ENCODE peak calls at places on chromosomes 5 and 9, in seven cellular contexts. One of them, this sample, is unnamed.

GRCh38 chr9:68522126-68522525 is 18.6 kb downstream of the TMEM252 start:
- DNase-seq in dorsolateral prefrontal cortex: no peak
- DNase-seq in fibroblast of lung: no peak
- DNase-seq in spleen: no peak
- DNase-seq in astrocyte of the spinal cord: no peak
- DNase-seq in Caco-2: no peak
- DNase-seq in cardiac fibroblast: no peak
- DNase-seq in this sample: no peak

GRCh38 chr9:19027825-19028224 is 5.2 kb downstream of the SAXO1 start:
- DNase-seq in dorsolateral prefrontal cortex: no peak
- DNase-seq in fibroblast of lung: no peak
- DNase-seq in spleen: no peak
- DNase-seq in astrocyte of the spinal cord: no peak
- DNase-seq in Caco-2: no peak
- DNase-seq in cardiac fibroblast: no peak
- DNase-seq in this sample: no peak

GRCh38 chr5:142186821-142187594 is 78.4 kb downstream of the NDFIP1 start:
- DNase-seq in dorsolateral prefrontal cortex: no peak
- DNase-seq in fibroblast of lung: no peak
- DNase-seq in spleen: no peak
- DNase-seq in astrocyte of the spinal cord: peak; percentile 24
- DNase-seq in Caco-2: peak; percentile 72
- DNase-seq in cardiac fibroblast: no peak
- DNase-seq in this sample: no peak

GRCh38 chr9:87088192-87088591 is 140.9 kb upstream of the GAS1 start:
- DNase-seq in dorsolateral prefrontal cortex: no peak
- DNase-seq in fibroblast of lung: no peak
- DNase-seq in spleen: no peak
- DNase-seq in astrocyte of the spinal cord: no peak
- DNase-seq in Caco-2: no peak
- DNase-seq in cardiac fibroblast: no peak
- DNase-seq in this sample: no peak

GRCh38 chr9:35673132-35673997 is at the start of gene CA9:
- DNase-seq in dorsolateral prefrontal cortex: no peak
- DNase-seq in fibroblast of lung: no peak
- DNase-seq in spleen: no peak
- DNase-seq in astrocyte of the spinal cord: no peak
- DNase-seq in Caco-2: no peak
- DNase-seq in cardiac fibroblast: no peak
- DNase-seq in this sample: no peak

GRCh38 chr9:33234511-33235467 is 5.2 kb upstream of the SPINK4 start:
- DNase-seq in dorsolateral prefrontal cortex: no peak
- DNase-seq in fibroblast of lung: peak; percentile 32
- DNase-seq in spleen: no peak
- DNase-seq in astrocyte of the spinal cord: no peak
- DNase-seq in Caco-2: no peak
- DNase-seq in cardiac fibroblast: peak; percentile 74
- DNase-seq in this sample: no peak

GRCh38 chr9:79673614-79674013 is 101.8 kb downstream of the TLE4 start:
- DNase-seq in dorsolateral prefrontal cortex: no peak
- DNase-seq in fibroblast of lung: no peak
- DNase-seq in spleen: no peak
- DNase-seq in astrocyte of the spinal cord: no peak
- DNase-seq in Caco-2: no peak
- DNase-seq in cardiac fibroblast: no peak
- DNase-seq in this sample: no peak

GRCh38 chr9:78668148-78668825 is 371.4 kb downstream of the PSAT1 start:
- DNase-seq in dorsolateral prefrontal cortex: no peak
- DNase-seq in fibroblast of lung: peak; percentile 39
- DNase-seq in spleen: no peak
- DNase-seq in astrocyte of the spinal cord: no peak
- DNase-seq in Caco-2: no peak
- DNase-seq in cardiac fibroblast: no peak
- DNase-seq in this sample: no peak

GRCh38 chr9:33246269-33246860 is 6.4 kb downstream of the SPINK4 start:
- DNase-seq in dorsolateral prefrontal cortex: no peak
- DNase-seq in fibroblast of lung: no peak
- DNase-seq in spleen: peak; percentile 32
- DNase-seq in astrocyte of the spinal cord: no peak
- DNase-seq in Caco-2: no peak
- DNase-seq in cardiac fibroblast: no peak
- DNase-seq in this sample: no peak

GRCh38 chr5:89307972-89308371 is 425.0 kb upstream of the MEF2C start:
- DNase-seq in dorsolateral prefrontal cortex: no peak
- DNase-seq in fibroblast of lung: no peak
- DNase-seq in spleen: no peak
- DNase-seq in astrocyte of the spinal cord: no peak
- DNase-seq in Caco-2: no peak
- DNase-seq in cardiac fibroblast: no peak
- DNase-seq in this sample: no peak

GRCh38 chr9:134501266-134502181 is 140.1 kb upstream of the COL5A1 start:
- DNase-seq in dorsolateral prefrontal cortex: peak; percentile 39
- DNase-seq in fibroblast of lung: peak; percentile 27
- DNase-seq in spleen: peak; percentile 55
- DNase-seq in astrocyte of the spinal cord: peak; percentile 20
- DNase-seq in Caco-2: no peak
- DNase-seq in cardiac fibroblast: no peak
- DNase-seq in this sample: no peak

GRCh38 chr9:94630281-94630680 is 9.0 kb downstream of the FBP1 start:
- DNase-seq in dorsolateral prefrontal cortex: no peak
- DNase-seq in fibroblast of lung: no peak
- DNase-seq in spleen: no peak
- DNase-seq in astrocyte of the spinal cord: no peak
- DNase-seq in Caco-2: no peak
- DNase-seq in cardiac fibroblast: no peak
- DNase-seq in this sample: no peak

GRCh38 chr5:67493676-67494075 is 297.1 kb upstream of the CD180 start:
- DNase-seq in dorsolateral prefrontal cortex: peak; percentile 77
- DNase-seq in fibroblast of lung: peak; percentile 6
- DNase-seq in spleen: no peak
- DNase-seq in astrocyte of the spinal cord: peak; percentile 17
- DNase-seq in Caco-2: peak; percentile 62
- DNase-seq in cardiac fibroblast: peak; percentile 45
- DNase-seq in this sample: no peak

GRCh38 chr5:132497488-132497997 is 7.0 kb upstream of the IRF1 start:
- DNase-seq in dorsolateral prefrontal cortex: no peak
- DNase-seq in fibroblast of lung: peak; percentile 95
- DNase-seq in spleen: peak; percentile 83
- DNase-seq in astrocyte of the spinal cord: peak; percentile 95
- DNase-seq in Caco-2: peak; percentile 73
- DNase-seq in cardiac fibroblast: peak; percentile 93
- DNase-seq in this sample: no peak

GRCh38 chr5:82859439-82860140 is 217.6 kb downstream of the TMEM167A start:
- DNase-seq in dorsolateral prefrontal cortex: no peak
- DNase-seq in fibroblast of lung: no peak
- DNase-seq in spleen: no peak
- DNase-seq in astrocyte of the spinal cord: no peak
- DNase-seq in Caco-2: no peak
- DNase-seq in cardiac fibroblast: no peak
- DNase-seq in this sample: no peak
- TF ChIP-seq CTCF in dorsolateral prefrontal cortex: no peak
- TF ChIP-seq CTCF in fibroblast of lung: no peak
- TF ChIP-seq CTCF in spleen: no peak
- TF ChIP-seq CTCF in astrocyte of the spinal cord: no peak
- TF ChIP-seq CTCF in Caco-2: no peak
- TF ChIP-seq CTCF in cardiac fibroblast: no peak
- TF ChIP-seq CTCF in this sample: no peak

GRCh38 chr9:130846487-130847305 is 11.6 kb downstream of the ABL1 start:
- DNase-seq in dorsolateral prefrontal cortex: no peak
- DNase-seq in fibroblast of lung: peak; percentile 83
- DNase-seq in spleen: peak; percentile 74
- DNase-seq in astrocyte of the spinal cord: peak; percentile 85
- DNase-seq in Caco-2: no peak
- DNase-seq in cardiac fibroblast: peak; percentile 89
- DNase-seq in this sample: no peak

GRCh38 chr9:130845901-130846381 is 10.9 kb downstream of the ABL1 start:
- DNase-seq in dorsolateral prefrontal cortex: no peak
- DNase-seq in fibroblast of lung: peak; percentile 91
- DNase-seq in spleen: no peak
- DNase-seq in astrocyte of the spinal cord: peak; percentile 89
- DNase-seq in Caco-2: no peak
- DNase-seq in cardiac fibroblast: peak; percentile 90
- DNase-seq in this sample: no peak

GRCh38 chr9:130845254-130845653 is 10.2 kb downstream of the ABL1 start:
- DNase-seq in dorsolateral prefrontal cortex: no peak
- DNase-seq in fibroblast of lung: no peak
- DNase-seq in spleen: no peak
- DNase-seq in astrocyte of the spinal cord: no peak
- DNase-seq in Caco-2: no peak
- DNase-seq in cardiac fibroblast: peak; percentile 36
- DNase-seq in this sample: no peak

GRCh38 chr9:130849356-130849755 is 14.3 kb downstream of the ABL1 start:
- DNase-seq in dorsolateral prefrontal cortex: no peak
- DNase-seq in fibroblast of lung: no peak
- DNase-seq in spleen: no peak
- DNase-seq in astrocyte of the spinal cord: no peak
- DNase-seq in Caco-2: no peak
- DNase-seq in cardiac fibroblast: no peak
- DNase-seq in this sample: no peak

DNA sequence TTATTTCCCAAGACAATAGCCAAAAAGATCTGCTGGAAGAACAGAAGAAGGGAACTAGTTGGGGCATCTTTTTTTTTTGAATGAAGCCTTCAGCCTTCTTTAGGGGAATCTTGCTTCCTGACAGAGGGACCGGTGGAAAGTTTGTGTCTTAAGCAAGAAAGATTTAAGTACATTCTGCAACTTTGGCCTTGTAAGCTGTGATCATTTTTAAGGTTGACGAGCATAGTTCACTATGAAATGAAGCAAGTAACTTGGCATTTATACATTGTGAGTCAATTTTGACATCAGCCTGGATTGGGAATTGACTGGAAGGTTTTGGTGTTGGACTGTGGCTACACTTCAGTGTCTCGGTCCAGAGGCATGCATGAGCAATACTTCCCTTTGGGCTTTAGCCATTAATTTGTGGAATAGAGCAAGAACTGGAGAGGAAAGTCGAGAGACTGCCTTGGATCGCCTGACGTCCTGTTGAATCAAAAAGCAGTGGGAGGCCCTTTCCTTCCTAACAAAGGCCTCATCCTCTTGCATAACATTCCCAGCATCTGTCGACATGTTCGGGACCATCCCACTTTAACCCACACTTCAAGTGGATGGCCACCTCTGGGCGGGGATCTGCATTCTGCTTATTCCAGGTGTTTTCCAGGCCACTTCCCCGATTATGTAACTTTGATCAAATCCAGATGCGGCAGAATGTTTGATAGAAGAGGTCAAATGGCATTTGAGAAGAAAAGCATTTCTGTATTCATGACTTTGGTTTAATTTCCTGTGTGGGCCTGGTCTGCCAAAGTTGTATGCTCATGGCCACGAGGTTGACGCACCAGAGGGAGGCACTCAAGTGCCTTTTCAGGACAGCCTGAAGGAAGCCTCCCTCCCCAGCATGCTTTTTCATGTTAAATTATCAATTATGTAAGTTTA is 12.5 kb downstream of the ABL1 start:
- DNase-seq in dorsolateral prefrontal cortex: no peak
- DNase-seq in fibroblast of lung: peak; percentile 100
- DNase-seq in spleen: no peak
- DNase-seq in astrocyte of the spinal cord: peak; percentile 99
- DNase-seq in Caco-2: no peak
- DNase-seq in cardiac fibroblast: peak; percentile 100
- DNase-seq in this sample: no peak
- TF ChIP-seq CTCF in dorsolateral prefrontal cortex: no peak
- TF ChIP-seq CTCF in fibroblast of lung: peak; percentile 23
- TF ChIP-seq CTCF in spleen: no peak
- TF ChIP-seq CTCF in astrocyte of the spinal cord: peak; percentile 35
- TF ChIP-seq CTCF in Caco-2: no peak
- TF ChIP-seq CTCF in cardiac fibroblast: peak; percentile 36
- TF ChIP-seq CTCF in this sample: no peak

GRCh38 chr9:88920645-88921044 is 70.6 kb upstream of the S1PR3 start:
- DNase-seq in dorsolateral prefrontal cortex: no peak
- DNase-seq in fibroblast of lung: no peak
- DNase-seq in spleen: no peak
- DNase-seq in astrocyte of the spinal cord: no peak
- DNase-seq in Caco-2: no peak
- DNase-seq in cardiac fibroblast: no peak
- DNase-seq in this sample: no peak
- TF ChIP-seq CTCF in dorsolateral prefrontal cortex: no peak
- TF ChIP-seq CTCF in fibroblast of lung: no peak
- TF ChIP-seq CTCF in spleen: no peak
- TF ChIP-seq CTCF in astrocyte of the spinal cord: peak; percentile 12
- TF ChIP-seq CTCF in Caco-2: no peak
- TF ChIP-seq CTCF in cardiac fibroblast: no peak
- TF ChIP-seq CTCF in this sample: no peak

GRCh38 chr5:147949711-147950573 is 43.6 kb upstream of the C5orf46 start:
- DNase-seq in dorsolateral prefrontal cortex: no peak
- DNase-seq in fibroblast of lung: peak; percentile 32
- DNase-seq in spleen: no peak
- DNase-seq in astrocyte of the spinal cord: peak; percentile 58
- DNase-seq in Caco-2: peak; percentile 36
- DNase-seq in cardiac fibroblast: peak; percentile 60
- DNase-seq in this sample: no peak
- TF ChIP-seq CTCF in dorsolateral prefrontal cortex: peak; percentile 62
- TF ChIP-seq CTCF in fibroblast of lung: peak; percentile 37
- TF ChIP-seq CTCF in spleen: peak; percentile 47
- TF ChIP-seq CTCF in astrocyte of the spinal cord: peak; percentile 58
- TF ChIP-seq CTCF in Caco-2: peak; percentile 66
- TF ChIP-seq CTCF in cardiac fibroblast: peak; percentile 49
- TF ChIP-seq CTCF in this sample: peak; percentile 81

GRCh38 chr5:73434921-73435320 is 13.7 kb downstream of the FOXD1 start:
- DNase-seq in dorsolateral prefrontal cortex: no peak
- DNase-seq in fibroblast of lung: no peak
- DNase-seq in spleen: no peak
- DNase-seq in astrocyte of the spinal cord: no peak
- DNase-seq in Caco-2: no peak
- DNase-seq in cardiac fibroblast: no peak
- DNase-seq in this sample: no peak

GRCh38 chr5:73433982-73434342 is 14.6 kb downstream of the FOXD1 start:
- DNase-seq in dorsolateral prefrontal cortex: no peak
- DNase-seq in fibroblast of lung: peak; percentile 68
- DNase-seq in spleen: no peak
- DNase-seq in astrocyte of the spinal cord: peak; percentile 62
- DNase-seq in Caco-2: no peak
- DNase-seq in cardiac fibroblast: no peak
- DNase-seq in this sample: no peak

GRCh38 chr5:73435640-73436534 is 12.7 kb downstream of the FOXD1 start:
- DNase-seq in dorsolateral prefrontal cortex: no peak
- DNase-seq in fibroblast of lung: no peak
- DNase-seq in spleen: no peak
- DNase-seq in astrocyte of the spinal cord: peak; percentile 35
- DNase-seq in Caco-2: no peak
- DNase-seq in cardiac fibroblast: no peak
- DNase-seq in this sample: no peak

GRCh38 chr5:73433272-73433981 is 15.2 kb downstream of the FOXD1 start:
- DNase-seq in dorsolateral prefrontal cortex: no peak
- DNase-seq in fibroblast of lung: no peak
- DNase-seq in spleen: no peak
- DNase-seq in astrocyte of the spinal cord: peak; percentile 18
- DNase-seq in Caco-2: no peak
- DNase-seq in cardiac fibroblast: no peak
- DNase-seq in this sample: no peak

DNA sequence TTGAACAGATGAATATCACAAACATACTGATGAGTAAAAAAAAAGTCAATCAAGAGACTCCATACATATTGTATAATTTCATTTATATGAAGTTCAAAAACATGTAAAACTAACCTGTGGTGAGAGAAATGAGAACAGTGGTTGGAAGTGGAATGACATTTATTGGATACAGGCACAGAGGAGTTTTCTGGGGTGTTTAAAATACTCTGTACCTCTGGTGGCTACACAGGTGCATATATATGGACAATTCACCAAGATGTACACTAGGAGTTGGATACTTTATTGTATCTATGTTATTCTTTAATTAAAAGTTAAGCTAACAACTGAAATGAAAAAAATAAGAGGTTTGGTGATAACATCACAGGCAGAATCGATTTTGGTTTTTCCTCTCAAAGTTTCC is 14.1 kb downstream of the FOXD1 start:
- DNase-seq in dorsolateral prefrontal cortex: no peak
- DNase-seq in fibroblast of lung: no peak
- DNase-seq in spleen: no peak
- DNase-seq in astrocyte of the spinal cord: peak; percentile 25
- DNase-seq in Caco-2: no peak
- DNase-seq in cardiac fibroblast: no peak
- DNase-seq in this sample: no peak
- TF ChIP-seq CTCF in dorsolateral prefrontal cortex: no peak
- TF ChIP-seq CTCF in fibroblast of lung: no peak
- TF ChIP-seq CTCF in spleen: no peak
- TF ChIP-seq CTCF in astrocyte of the spinal cord: peak; percentile 5
- TF ChIP-seq CTCF in Caco-2: no peak
- TF ChIP-seq CTCF in cardiac fibroblast: no peak
- TF ChIP-seq CTCF in this sample: peak; percentile 39

This sample was measured in progenitor cell of endocrine pancreas.